ENCODE peak calls at places on chromosomes 1 and 21, in seven cellular contexts. S is CD8-positive, alpha-beta memory T cell; W is H54; B is NCI-H1092; N is AML-193; G is ureter; I is AG09309. E is an unnamed sample.

GRCh38 chr21:41751621-41752020 is 15.2 kb downstream of the RIPK4 start:
- DNase-seq in S (no peak), W (no peak), B (no peak), N (no peak), G (peak), I (no peak), E (no peak)

GRCh38 chr1:164226977-164227376 is 332.0 kb upstream of the PBX1 start:
- DNase-seq in S (no peak), W (no peak), B (no peak), N (no peak), G (no peak), I (no peak), E (no peak)

GRCh38 chr1:40064797-40065492 is 24.4 kb downstream of the CAP1 start:
- DNase-seq in S (no peak), W (no peak), B (no peak), N (peak), G (no peak), I (no peak), E (no peak)

GRCh38 chr1:192376387-192376786 is 59.6 kb downstream of the RGS21 start:
- DNase-seq in S (no peak), W (no peak), B (no peak), N (no peak), G (no peak), I (no peak), E (no peak)

GRCh38 chr1:247182994-247183393 is 11.2 kb upstream of the ZNF124 start:
- DNase-seq in S (no peak), W (no peak), B (no peak), N (no peak), G (no peak), I (no peak), E (no peak)

GRCh38 chr1:45521413-45522323 is at the start of gene PRDX1:
- DNase-seq in S (peak), W (peak), B (peak), N (peak), G (peak), I (peak), E (peak)

GRCh38 chr1:163528710-163529348 is 207.1 kb downstream of the NUF2 start:
- DNase-seq in S (no peak), W (no peak), B (no peak), N (peak), G (no peak), I (no peak), E (no peak)

GRCh38 chr1:58392083-58392482 is 154.4 kb downstream of the OMA1 start:
- DNase-seq in S (no peak), W (no peak), B (no peak), N (no peak), G (no peak), I (no peak), E (no peak)

GRCh38 chr21:35974801-35975200 is 85.5 kb downstream of the SETD4 start:
- DNase-seq in S (no peak), W (no peak), B (peak), N (no peak), G (no peak), I (no peak), E (no peak)

GRCh38 chr21:42672699-42673458 is 19.5 kb downstream of the PDE9A start:
- DNase-seq in S (no peak), W (peak), B (no peak), N (no peak), G (no peak), I (no peak), E (no peak)

GRCh38 chr21:41428847-41429246 is 2.8 kb downstream of the MX1 start:
- DNase-seq in S (no peak), W (no peak), B (no peak), N (no peak), G (no peak), I (no peak), E (no peak)

GRCh38 chr1:165898837-165899236 is 71.4 kb downstream of the UCK2 start:
- DNase-seq in S (no peak), W (peak), B (no peak), N (no peak), G (no peak), I (peak), E (no peak)

GRCh38 chr1:78843111-78843908 is 163.2 kb downstream of the ADGRL4 start:
- DNase-seq in S (no peak), W (no peak), B (no peak), N (no peak), G (no peak), I (no peak), E (no peak)

GRCh38 chr1:187300093-187300492 is 471.3 kb downstream of the PLA2G4A start:
- DNase-seq in S (no peak), W (no peak), B (no peak), N (no peak), G (no peak), I (no peak), E (no peak)

GRCh38 chr1:117095237-117095636 is 26.3 kb downstream of the TRIM45 start:
- DNase-seq in S (no peak), W (no peak), B (no peak), N (no peak), G (no peak), I (peak), E (no peak)

GRCh38 chr1:20484526-20485462 is 1.2 kb downstream of the CAMK2N1 start:
- DNase-seq in S (no peak), W (no peak), B (no peak), N (no peak), G (no peak), I (no peak), E (no peak)

GRCh38 chr21:35046880-35047229 is 2.2 kb downstream of the RUNX1 start:
- DNase-seq in S (no peak), W (peak), B (no peak), N (no peak), G (no peak), I (no peak), E (no peak)

GRCh38 chr1:164630626-164631396 is 71.8 kb downstream of the PBX1 start:
- DNase-seq in S (no peak), W (no peak), B (no peak), N (no peak), G (no peak), I (no peak), E (no peak)

GRCh38 chr1:220473440-220473839 is 54.5 kb upstream of the MARK1 start:
- DNase-seq in S (no peak), W (no peak), B (no peak), N (no peak), G (no peak), I (no peak), E (no peak)

GRCh38 chr1:21084111-21084510 is 92.6 kb downstream of the EIF4G3 start:
- DNase-seq in S (no peak), W (no peak), B (no peak), N (no peak), G (no peak), I (no peak), E (no peak)

GRCh38 chr1:165925498-165926079 is 98.2 kb downstream of the UCK2 start:
- DNase-seq in S (no peak), W (no peak), B (no peak), N (no peak), G (no peak), I (no peak), E (no peak)